ENCODE peak calls at places on chromosomes 5 and 9, in nine cellular contexts. One of them, this sample, is unnamed.

GRCh38 chr9:113651896-113652295 is 188.4 kb downstream of the RGS3 start:
- DNase-seq in HCT116: no peak
- DNase-seq in AG08396: no peak
- DNase-seq in B cell: no peak
- DNase-seq in GM12892: no peak
- DNase-seq in tibial nerve: no peak
- DNase-seq in AG20443: no peak
- DNase-seq in activated CD8-positive, alpha-beta T cell treated with anti-CD3 and anti-CD28 coated beads, Interleukin-2, amount 10 ng/mL, durations not matched to agents 7 days and 5 days: no peak
- DNase-seq in BJ: no peak
- DNase-seq in this sample: no peak

GRCh38 chr5:95697781-95698681 is 15.2 kb upstream of the SPATA9 start:
- DNase-seq in HCT116: no peak
- DNase-seq in AG08396: no peak
- DNase-seq in B cell: no peak
- DNase-seq in GM12892: no peak
- DNase-seq in tibial nerve: no peak
- DNase-seq in AG20443: no peak
- DNase-seq in activated CD8-positive, alpha-beta T cell treated with anti-CD3 and anti-CD28 coated beads, Interleukin-2, amount 10 ng/mL, durations not matched to agents 7 days and 5 days: no peak
- DNase-seq in BJ: no peak
- DNase-seq in this sample: no peak

GRCh38 chr9:95229230-95229933 is 88.1 kb downstream of the FANCC start:
- DNase-seq in HCT116: no peak
- DNase-seq in AG08396: no peak
- DNase-seq in B cell: no peak
- DNase-seq in GM12892: no peak
- DNase-seq in tibial nerve: no peak
- DNase-seq in AG20443: no peak
- DNase-seq in activated CD8-positive, alpha-beta T cell treated with anti-CD3 and anti-CD28 coated beads, Interleukin-2, amount 10 ng/mL, durations not matched to agents 7 days and 5 days: no peak
- DNase-seq in BJ: no peak
- DNase-seq in this sample: no peak

GRCh38 chr5:88203977-88204735 is 64.5 kb downstream of the TMEM161B start:
- DNase-seq in HCT116: no peak
- DNase-seq in AG08396: peak
- DNase-seq in B cell: no peak
- DNase-seq in GM12892: no peak
- DNase-seq in tibial nerve: no peak
- DNase-seq in AG20443: no peak
- DNase-seq in activated CD8-positive, alpha-beta T cell treated with anti-CD3 and anti-CD28 coated beads, Interleukin-2, amount 10 ng/mL, durations not matched to agents 7 days and 5 days: peak
- DNase-seq in BJ: no peak
- DNase-seq in this sample: no peak

GRCh38 chr9:24071736-24072135 is 245.7 kb upstream of the ELAVL2 start:
- DNase-seq in HCT116: no peak
- DNase-seq in AG08396: no peak
- DNase-seq in B cell: no peak
- DNase-seq in GM12892: no peak
- DNase-seq in tibial nerve: no peak
- DNase-seq in AG20443: no peak
- DNase-seq in activated CD8-positive, alpha-beta T cell treated with anti-CD3 and anti-CD28 coated beads, Interleukin-2, amount 10 ng/mL, durations not matched to agents 7 days and 5 days: no peak
- DNase-seq in BJ: no peak
- DNase-seq in this sample: no peak

GRCh38 chr5:180035532-180035931 is 36.0 kb downstream of the RNF130 start:
- DNase-seq in HCT116: no peak
- DNase-seq in AG08396: no peak
- DNase-seq in B cell: no peak
- DNase-seq in GM12892: no peak
- DNase-seq in tibial nerve: no peak
- DNase-seq in AG20443: no peak
- DNase-seq in activated CD8-positive, alpha-beta T cell treated with anti-CD3 and anti-CD28 coated beads, Interleukin-2, amount 10 ng/mL, durations not matched to agents 7 days and 5 days: no peak
- DNase-seq in BJ: no peak
- DNase-seq in this sample: no peak

GRCh38 chr9:109198736-109199384 is 31.8 kb upstream of the FRRS1L start:
- DNase-seq in HCT116: peak
- DNase-seq in AG08396: no peak
- DNase-seq in B cell: no peak
- DNase-seq in GM12892: no peak
- DNase-seq in tibial nerve: no peak
- DNase-seq in AG20443: no peak
- DNase-seq in activated CD8-positive, alpha-beta T cell treated with anti-CD3 and anti-CD28 coated beads, Interleukin-2, amount 10 ng/mL, durations not matched to agents 7 days and 5 days: no peak
- DNase-seq in BJ: no peak
- DNase-seq in this sample: no peak

GRCh38 chr9:87640385-87640795 is 85.5 kb upstream of the CTSL start:
- DNase-seq in HCT116: no peak
- DNase-seq in AG08396: no peak
- DNase-seq in B cell: no peak
- DNase-seq in GM12892: no peak
- DNase-seq in tibial nerve: no peak
- DNase-seq in AG20443: peak
- DNase-seq in activated CD8-positive, alpha-beta T cell treated with anti-CD3 and anti-CD28 coated beads, Interleukin-2, amount 10 ng/mL, durations not matched to agents 7 days and 5 days: no peak
- DNase-seq in BJ: no peak
- DNase-seq in this sample: peak